ENCODE peak calls at places on chromosome 2, in five cellular contexts. C is progenitor cell of endocrine pancreas; K is CD14-positive monocyte; R is CD8-positive, alpha-beta T cell; L is type B pancreatic cell. S is an unnamed sample.

GRCh38 chr2:235416816-235417499 is 76.9 kb upstream of the AGAP1 start:
- DNase-seq in C (no peak), K (no peak), R (no peak), L (no peak), S (no peak)

GRCh38 chr2:46784278-46784677 is 131.3 kb downstream of the MCFD2 start:
- DNase-seq in C (no peak), K (no peak), R (no peak), L (no peak), S (no peak)

GRCh38 chr2:66851449-66851872 is 416.5 kb downstream of the MEIS1 start:
- DNase-seq in C (no peak), K (no peak), R (no peak), L (no peak), S (no peak)

GRCh38 chr2:39150102-39150562 is 29.3 kb upstream of the SOS1 start:
- DNase-seq in C (no peak), K (no peak), R (no peak), L (no peak), S (no peak)

GRCh38 chr2:171956135-171956830 is 34.0 kb downstream of the HAT1 start:
- DNase-seq in C (no peak), K (peak), R (no peak), L (no peak), S (no peak)

GRCh38 chr2:45836316-45836715 is 184.8 kb downstream of the PRKCE start:
- DNase-seq in C (no peak), K (no peak), R (no peak), L (no peak), S (no peak)

GRCh38 chr2:180101846-180102245 is 94.7 kb upstream of the CWC22 start:
- DNase-seq in C (no peak), K (no peak), R (no peak), L (no peak), S (no peak)

GRCh38 chr2:101806123-101806522 is 108.6 kb downstream of the MAP4K4 start:
- DNase-seq in C (no peak), K (no peak), R (no peak), L (no peak), S (no peak)

DNA sequence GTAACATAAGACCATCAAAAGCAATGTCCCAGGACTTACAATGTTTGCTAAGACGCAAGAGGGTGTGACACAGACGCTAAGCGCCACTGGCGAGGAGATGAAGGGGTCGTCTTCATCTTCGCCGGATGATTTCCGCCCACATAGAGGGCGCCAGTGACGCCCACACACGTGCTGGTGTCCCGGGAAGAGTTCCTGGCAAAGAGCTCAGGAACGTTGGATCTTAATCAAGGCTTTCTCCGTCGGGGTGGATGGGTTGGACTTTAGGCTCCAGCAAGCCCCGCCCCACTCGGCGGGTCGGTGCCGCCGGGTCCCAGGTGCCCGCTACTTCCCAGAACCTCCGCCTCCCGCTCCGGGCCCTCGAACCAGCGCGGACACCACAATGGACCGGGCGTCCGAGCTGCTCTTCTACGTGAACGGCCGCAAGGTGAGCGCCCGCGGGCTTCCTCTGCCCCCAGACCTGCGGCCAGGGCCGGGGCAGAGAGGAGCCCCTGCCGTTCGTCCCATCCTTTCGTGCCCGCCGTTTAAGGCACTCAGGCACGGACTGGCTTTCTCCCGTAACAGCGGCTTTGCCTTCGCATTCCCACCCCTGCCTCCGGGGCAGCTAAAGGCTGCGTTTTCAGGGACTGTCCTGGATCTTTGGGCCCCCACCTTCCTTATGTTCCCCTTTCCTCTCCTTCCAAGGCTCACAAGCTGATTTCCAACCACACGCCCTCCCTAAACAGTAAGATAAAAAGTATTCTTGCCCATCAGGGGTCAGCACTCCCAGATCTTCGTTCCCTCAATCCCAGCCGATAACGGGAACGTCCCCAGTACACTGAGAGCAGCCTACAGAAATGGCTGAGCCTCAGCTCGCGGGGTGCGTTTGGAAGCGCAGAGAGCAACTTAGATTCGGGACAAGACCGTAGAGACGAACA is at the start of gene AOX1:
- DNase-seq in C (peak), K (no peak), R (no peak), L (peak), S (peak)
- TF ChIP-seq CTCF in C (no peak), K (no peak), R (no peak), L (no peak), S (no peak)

GRCh38 chr2:1546901-1547300 is 133.6 kb downstream of the TPO start:
- DNase-seq in C (no peak), K (no peak), R (no peak), L (no peak), S (no peak)
- TF ChIP-seq CTCF in C (no peak), K (no peak), R (no peak), L (no peak), S (no peak)

GRCh38 chr2:34261701-34262100 is 662.6 kb upstream of the FAM98A start:
- DNase-seq in C (no peak), K (no peak), R (no peak), L (no peak), S (no peak)
- TF ChIP-seq CTCF in C (no peak), K (no peak), R (no peak), L (no peak), S (no peak)

GRCh38 chr2:96987264-96987909 is 1.0 kb upstream of the FAM178B start:
- DNase-seq in C (no peak), K (no peak), R (no peak), L (no peak), S (no peak)

GRCh38 chr2:96985630-96986385 is 572 bp downstream of the FAM178B start:
- DNase-seq in C (no peak), K (no peak), R (no peak), L (no peak), S (no peak)

GRCh38 chr2:96984300-96984699 is 2.1 kb downstream of the FAM178B start:
- DNase-seq in C (no peak), K (no peak), R (no peak), L (no peak), S (no peak)

DNA sequence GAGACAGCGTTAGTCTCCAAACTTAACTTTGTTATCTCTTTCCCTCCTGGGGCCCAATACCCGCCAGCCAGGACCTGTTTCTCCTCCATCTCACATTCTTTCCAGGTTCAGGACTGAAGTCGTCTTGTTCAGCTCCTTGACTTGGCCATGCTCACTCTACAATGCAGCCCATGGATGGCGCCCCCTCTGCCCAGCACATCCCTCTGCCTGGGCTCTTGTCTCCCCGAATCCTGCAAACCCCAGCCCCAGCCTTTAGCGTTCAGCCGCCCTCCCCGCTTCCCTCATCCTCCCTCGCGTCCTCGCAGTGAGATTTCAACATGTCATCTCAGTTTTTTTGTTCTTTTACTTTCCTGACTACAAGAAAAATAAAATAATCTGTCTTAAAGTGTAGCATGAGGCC is 1.2 kb downstream of the FAM178B start:
- DNase-seq in C (no peak), K (no peak), R (no peak), L (no peak), S (no peak)
- TF ChIP-seq CTCF in C (no peak), K (no peak), R (no peak), L (no peak), S (no peak)

GRCh38 chr2:88165604-88166003 is 4.5 kb upstream of the THNSL2 start:
- DNase-seq in C (no peak), K (no peak), R (no peak), L (no peak), S (no peak)

GRCh38 chr2:88159481-88159880 is 10.7 kb upstream of the THNSL2 start:
- DNase-seq in C (no peak), K (no peak), R (no peak), L (no peak), S (no peak)

GRCh38 chr2:88161446-88161845 is 8.7 kb upstream of the THNSL2 start:
- DNase-seq in C (no peak), K (no peak), R (no peak), L (no peak), S (no peak)

DNA sequence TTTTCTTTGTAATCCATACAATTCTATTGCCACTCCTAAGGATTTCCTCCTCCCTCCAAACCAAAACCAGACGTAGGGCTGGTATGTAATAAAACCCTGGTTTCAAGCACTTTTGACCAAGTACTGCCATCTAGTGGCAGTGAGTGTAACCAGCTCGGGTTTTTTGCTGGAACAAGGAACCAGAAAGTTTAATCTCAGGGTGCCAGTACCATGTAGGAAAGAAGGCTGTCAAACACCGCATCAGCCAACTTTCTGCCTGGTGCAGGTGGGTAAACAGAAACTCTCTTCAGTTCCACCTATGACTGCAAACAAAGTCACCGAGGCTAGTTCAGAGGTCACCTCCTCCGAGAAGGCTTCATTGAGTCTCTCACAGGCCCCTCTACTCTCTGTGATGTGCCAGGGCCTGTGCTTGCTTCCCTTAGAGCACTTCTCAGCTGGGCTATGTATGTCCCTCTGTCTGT is 10.2 kb upstream of the THNSL2 start:
- DNase-seq in C (peak), K (no peak), R (peak), L (no peak), S (peak)
- TF ChIP-seq CTCF in C (peak), K (peak), R (peak), L (peak), S (peak)

DNA sequence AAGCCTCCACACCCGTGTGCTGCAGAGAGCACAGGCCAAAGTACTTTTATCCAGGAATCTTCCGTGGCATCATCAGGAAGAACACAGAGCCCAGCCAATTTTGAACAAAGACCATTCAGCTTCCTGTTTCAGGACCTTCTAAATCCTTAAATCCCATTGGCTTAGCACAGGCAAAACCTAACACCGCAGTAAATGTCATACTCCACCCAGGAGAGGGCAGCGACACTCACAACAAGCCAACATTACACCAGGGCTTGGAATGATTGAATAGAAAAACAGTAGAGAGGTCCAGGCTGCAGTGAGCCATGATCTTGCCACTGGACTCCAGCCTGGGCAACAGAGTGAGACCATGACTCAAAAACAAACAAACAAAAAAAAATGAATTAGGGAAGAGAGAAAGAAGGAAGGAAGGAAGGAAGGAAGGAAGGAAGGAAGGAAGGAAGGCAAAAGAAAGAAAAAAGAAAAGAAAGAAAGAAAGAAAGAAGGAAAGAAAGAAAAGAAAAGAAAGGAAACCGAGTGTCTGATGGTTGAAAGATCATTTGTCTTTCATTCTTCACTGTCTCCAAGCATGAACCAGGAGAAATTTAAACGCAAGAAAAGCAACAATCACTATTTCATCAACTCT is 144.6 kb upstream of the SATB2 start:
- DNase-seq in C (no peak), K (no peak), R (no peak), L (no peak), S (peak)
- TF ChIP-seq CTCF in C (peak), K (no peak), R (no peak), L (peak), S (no peak)

DNA sequence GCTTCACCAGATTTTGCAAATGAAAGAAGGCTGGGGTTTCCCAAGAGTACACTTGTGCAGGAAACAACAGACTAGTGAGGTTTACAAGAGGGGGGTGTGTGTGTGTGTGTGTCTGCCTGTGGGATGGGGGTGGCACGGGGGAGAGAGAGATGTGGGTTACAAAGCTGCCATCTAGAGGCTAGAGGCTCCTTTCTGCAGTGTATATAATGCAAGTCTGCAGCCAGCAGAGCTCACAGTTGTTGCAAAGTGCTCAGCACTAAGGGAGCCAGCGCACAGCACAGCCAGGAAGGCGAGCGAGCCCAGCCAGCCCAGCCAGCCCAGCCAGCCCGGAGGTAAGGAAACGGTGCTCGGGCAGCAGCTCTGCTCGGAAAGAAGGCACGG is at the start of gene ACKR3:
- DNase-seq in C (peak), K (peak), R (peak), L (peak), S (peak)
- TF ChIP-seq CTCF in C (peak), K (peak), R (peak), L (peak), S (no peak)

DNA sequence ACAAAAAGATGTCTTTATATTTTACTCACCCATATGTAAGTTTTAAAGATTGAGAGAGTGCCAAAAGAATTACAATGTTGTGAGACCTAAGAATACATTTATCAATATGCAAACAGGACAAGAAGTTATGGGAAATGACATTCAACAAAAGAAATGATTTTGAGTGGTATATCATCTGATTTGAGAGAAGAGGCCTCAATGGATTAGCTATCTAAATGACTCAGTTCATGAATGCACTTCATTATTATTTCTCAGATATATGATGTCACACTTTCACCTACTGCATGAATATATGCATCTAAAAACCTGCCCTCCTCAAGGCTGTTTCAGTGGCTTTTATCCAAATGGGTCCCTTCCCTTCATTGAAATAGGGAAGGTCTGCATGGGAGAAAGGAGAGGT is 128.3 kb upstream of the LYPD1 start:
- DNase-seq in C (no peak), K (no peak), R (no peak), L (no peak), S (no peak)
- TF ChIP-seq CTCF in C (no peak), K (no peak), R (no peak), L (no peak), S (no peak)

GRCh38 chr2:229048134-229048533 is 223.0 kb downstream of the PID1 start:
- DNase-seq in C (no peak), K (no peak), R (no peak), L (no peak), S (no peak)
- TF ChIP-seq CTCF in C (no peak), K (no peak), R (no peak), L (no peak), S (no peak)

DNA sequence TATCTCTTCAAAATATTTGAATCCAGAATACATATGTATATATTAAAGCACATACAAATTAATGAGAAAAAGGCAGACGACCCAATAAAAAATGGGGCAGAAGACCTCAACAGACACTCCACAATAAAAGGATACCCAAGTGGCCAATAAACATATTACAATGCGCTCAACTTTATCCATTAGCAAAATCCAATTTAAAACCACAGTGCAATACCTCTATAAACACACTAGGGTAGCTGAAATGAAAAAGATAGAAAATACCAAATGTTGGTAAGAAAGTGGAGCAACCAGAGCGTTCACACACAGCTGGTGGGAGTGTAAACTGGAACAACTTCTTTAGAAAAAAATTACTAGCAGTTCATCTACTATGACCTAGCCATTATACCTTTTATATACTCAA is 75.3 kb downstream of the CCDC148 start:
- DNase-seq in C (no peak), K (no peak), R (no peak), L (no peak), S (no peak)
- TF ChIP-seq CTCF in C (no peak), K (no peak), R (no peak), L (peak), S (no peak)